ENCODE peak calls at places on chromosomes 12 and 14, in seven cellular contexts. T, R, J, X, Z, L and D are unnamed samples.

GRCh38 chr14:101074124-101075024 is 170.9 kb upstream of the RTL1 start:
- DNase-seq in T (no peak), R (peak), J (no peak), X (no peak), Z (no peak), L (no peak), D (no peak)

GRCh38 chr12:43029971-43030370 is 440.4 kb upstream of the PRICKLE1 start:
- DNase-seq in T (no peak), R (no peak), J (no peak), X (no peak), Z (peak), L (no peak), D (no peak)

GRCh38 chr12:131677699-131678098 is 33.2 kb upstream of the SFSWAP start:
- DNase-seq in T (no peak), R (peak), J (no peak), X (no peak), Z (no peak), L (no peak), D (no peak)

GRCh38 chr14:40099316-40099715 is 667.1 kb upstream of the FBXO33 start:
- DNase-seq in T (no peak), R (no peak), J (no peak), X (no peak), Z (no peak), L (no peak), D (no peak)

GRCh38 chr14:35159742-35160409 is 37.5 kb downstream of the PRORP start:
- DNase-seq in T (peak), R (no peak), J (no peak), X (no peak), Z (peak), L (no peak), D (no peak)

GRCh38 chr12:64551676-64552075 is 58.6 kb upstream of the RASSF3 start:
- DNase-seq in T (no peak), R (no peak), J (no peak), X (no peak), Z (no peak), L (no peak), D (no peak)

GRCh38 chr12:108320503-108321293 is 18.4 kb downstream of the CMKLR1 start:
- DNase-seq in T (no peak), R (no peak), J (no peak), X (peak), Z (no peak), L (no peak), D (no peak)

GRCh38 chr12:91333966-91334365 is 151.3 kb upstream of the DCN start:
- DNase-seq in T (no peak), R (no peak), J (no peak), X (no peak), Z (no peak), L (no peak), D (no peak)

GRCh38 chr12:124452576-124453391 is 114.6 kb downstream of the NCOR2 start:
- DNase-seq in T (no peak), R (no peak), J (no peak), X (no peak), Z (no peak), L (no peak), D (no peak)

GRCh38 chr12:60172266-60172665 is 576.4 kb downstream of the SLC16A7 start:
- DNase-seq in T (no peak), R (no peak), J (no peak), X (no peak), Z (no peak), L (no peak), D (no peak)

GRCh38 chr12:121942145-121942718 is 23.8 kb downstream of the CFAP251 start:
- DNase-seq in T (no peak), R (no peak), J (no peak), X (no peak), Z (no peak), L (no peak), D (no peak)

GRCh38 chr12:18135086-18135485 is 45.1 kb upstream of the RERGL start:
- DNase-seq in T (no peak), R (no peak), J (no peak), X (no peak), Z (no peak), L (no peak), D (no peak)

GRCh38 chr14:79836577-79836976 is 374.7 kb downstream of the DIO2 start:
- DNase-seq in T (no peak), R (no peak), J (no peak), X (no peak), Z (no peak), L (no peak), D (no peak)

GRCh38 chr12:54060174-54060974 is 6.7 kb downstream of the HOXC4 start:
- DNase-seq in T (no peak), R (no peak), J (no peak), X (no peak), Z (no peak), L (no peak), D (no peak)

GRCh38 chr14:94952097-94952496 is 182.2 kb upstream of the GSC start:
- DNase-seq in T (no peak), R (no peak), J (no peak), X (no peak), Z (no peak), L (peak), D (no peak)

GRCh38 chr14:91374897-91375747 is 42.5 kb downstream of the CCDC88C start:
- DNase-seq in T (no peak), R (no peak), J (peak), X (no peak), Z (no peak), L (peak), D (no peak)

GRCh38 chr14:56168007-56168616 is 49.9 kb downstream of the PELI2 start:
- DNase-seq in T (no peak), R (no peak), J (no peak), X (no peak), Z (no peak), L (no peak), D (no peak)